ENCODE peak calls at places on chromosomes 7 and 10, in nine cellular contexts. J, O, B, Y, T, X, L, W and K are unnamed samples.

GRCh38 chr7:93310346-93310745 is 78.2 kb downstream of the VPS50 start:
- ATAC-seq in L (no peak), X (no peak), T (no peak), B (no peak), J (no peak), W (no peak), O (no peak), Y (no peak), K (no peak)

GRCh38 chr7:150945853-150946825 is 32.0 kb downstream of the KCNH2 start:
- ATAC-seq in W (no peak), T (no peak), X (no peak), L (no peak), Y (no peak), O (no peak), B (no peak), J (peak; percentile 7), K (no peak)

GRCh38 chr7:17501461-17502208 is 203.2 kb downstream of the AHR start:
- ATAC-seq in W (no peak), Y (no peak), L (no peak), X (no peak), T (no peak), J (no peak), B (no peak), O (no peak), K (no peak)

GRCh38 chr7:157335256-157335655 is 1.5 kb upstream of the DNAJB6 start:
- ATAC-seq in L (no peak), J (no peak), O (no peak), X (no peak), T (no peak), W (no peak), Y (no peak), B (no peak), K (no peak)

GRCh38 chr7:23184709-23185354 is 3.0 kb downstream of the NUP42 start:
- ATAC-seq in W (no peak), L (no peak), B (no peak), X (no peak), T (no peak), O (no peak), Y (no peak), J (no peak), K (no peak)

GRCh38 chr10:103765981-103766380 is 89.4 kb downstream of the SH3PXD2A start:
- ATAC-seq in T (peak; percentile 72), Y (peak; percentile 93), B (peak; percentile 57), O (peak; percentile 77), J (no peak), W (no peak), X (peak; percentile 47), L (no peak), K (peak; percentile 85)

GRCh38 chr10:23362879-23363787 is 18.5 kb upstream of the C10orf67 start:
- ATAC-seq in B (peak; percentile 88), T (peak; percentile 86), L (no peak), X (no peak), O (peak; percentile 86), Y (peak; percentile 90), J (no peak), W (no peak), K (peak; percentile 76)

GRCh38 chr7:2701832-2702593 is 14.0 kb downstream of the AMZ1 start:
- ATAC-seq in B (no peak), W (peak; percentile 41), O (no peak), T (no peak), Y (no peak), J (peak; percentile 50), L (no peak), X (no peak), K (no peak)

GRCh38 chr7:112550468-112551060 is 69.8 kb downstream of the LSMEM1 start:
- ATAC-seq in L (peak; percentile 89), Y (peak; percentile 42), W (no peak), T (peak; percentile 49), J (peak; percentile 83), O (peak; percentile 66), X (peak; percentile 72), B (no peak), K (no peak)

GRCh38 chr10:90051053-90051452 is 349.7 kb downstream of the KIF20B start:
- ATAC-seq in L (no peak), O (peak; percentile 7), B (no peak), Y (no peak), X (no peak), W (no peak), T (no peak), J (no peak), K (peak; percentile 7)

GRCh38 chr10:70530315-70530714 is 51.7 kb downstream of the PALD1 start:
- ATAC-seq in T (no peak), W (no peak), B (no peak), L (no peak), Y (no peak), X (no peak), J (no peak), O (no peak), K (no peak)

GRCh38 chr10:3757250-3757637 is 27.8 kb downstream of the KLF6 start:
- ATAC-seq in J (no peak), X (no peak), Y (no peak), O (peak; percentile 35), W (no peak), L (no peak), B (peak; percentile 47), T (no peak), K (no peak)

GRCh38 chr10:73226663-73227062 is 20.4 kb downstream of the DNAJC9 start:
- ATAC-seq in O (no peak), W (no peak), J (no peak), X (no peak), L (no peak), Y (no peak), B (no peak), T (no peak), K (no peak)